ENCODE peak calls at places on chromosomes 12 and 14, in eight cellular contexts. F is suprapubic skin; R is cardiac muscle cell; W is heart right ventricle; Y is GM10248; N is AG09309; D is CD8-positive, alpha-beta T cell; X is HFFc6. A is an unnamed sample.

GRCh38 chr14:92680781-92681650 is 67.4 kb downstream of the LGMN start:
- DNase-seq in W (peak; percentile 77), Y (peak; percentile 81), F (no peak), D (peak; percentile 77), N (peak; percentile 25), R (peak; percentile 79), X (peak; percentile 52), A (peak; percentile 85)

GRCh38 chr12:109999649-109999971 is 380 bp downstream of the ANKRD13A start:
- DNase-seq in W (no peak), D (no peak), R (no peak), F (peak; percentile 66), Y (no peak), X (no peak), N (no peak), A (no peak)

GRCh38 chr12:74514098-74514872 is 23.4 kb upstream of the ATXN7L3B start:
- DNase-seq in F (no peak), X (no peak), W (no peak), Y (no peak), N (no peak), R (no peak), D (no peak), A (no peak)

GRCh38 chr12:102876883-102877282 is 40.2 kb downstream of the PAH start:
- DNase-seq in F (no peak), X (no peak), D (no peak), R (no peak), N (no peak), W (no peak), Y (no peak), A (no peak)

GRCh38 chr14:53391631-53392030 is 238.5 kb upstream of the DDHD1 start:
- DNase-seq in Y (no peak), R (no peak), F (no peak), W (no peak), N (peak; percentile 78), D (no peak), X (peak; percentile 85), A (no peak)

GRCh38 chr12:79128956-79129355 is 264.4 kb downstream of the SYT1 start:
- DNase-seq in X (no peak), N (no peak), D (no peak), Y (no peak), W (no peak), F (no peak), R (no peak), A (no peak)

GRCh38 chr12:52004042-52004648 is 2.6 kb upstream of the TAMALIN start:
- DNase-seq in W (peak; percentile 40), X (peak; percentile 44), R (peak; percentile 68), D (no peak), N (no peak), F (no peak), Y (no peak), A (no peak)

GRCh38 chr12:180445-180844 is 33.5 kb downstream of the SLC6A12 start:
- DNase-seq in W (no peak), D (no peak), Y (peak; percentile 78), R (no peak), F (no peak), N (no peak), X (no peak), A (peak; percentile 87)

GRCh38 chr14:96039633-96040311 is 610 bp downstream of the C14orf132 start:
- DNase-seq in D (peak; percentile 15), N (no peak), X (peak; percentile 20), Y (no peak), R (peak; percentile 67), F (no peak), W (peak; percentile 21), A (peak; percentile 44)

GRCh38 chr14:64760146-64760755 is 56.0 kb downstream of the PLEKHG3 start:
- DNase-seq in N (no peak), Y (peak; percentile 76), D (peak; percentile 61), F (no peak), W (peak; percentile 51), R (peak; percentile 62), X (peak; percentile 29), A (peak; percentile 83)

GRCh38 chr14:64763089-64763782 is 59.0 kb downstream of the PLEKHG3 start:
- DNase-seq in N (no peak), D (no peak), Y (no peak), X (no peak), R (no peak), W (no peak), F (no peak), A (no peak)

GRCh38 chr14:64760916-64761315 is 56.7 kb downstream of the PLEKHG3 start:
- DNase-seq in D (no peak), N (no peak), X (no peak), R (no peak), F (no peak), W (no peak), Y (no peak), A (no peak)

GRCh38 chr14:64762044-64763034 is 58.1 kb downstream of the PLEKHG3 start:
- DNase-seq in N (peak; percentile 46), R (peak; percentile 92), X (peak; percentile 68), D (peak; percentile 37), W (peak; percentile 85), Y (no peak), F (no peak), A (no peak)

DNA sequence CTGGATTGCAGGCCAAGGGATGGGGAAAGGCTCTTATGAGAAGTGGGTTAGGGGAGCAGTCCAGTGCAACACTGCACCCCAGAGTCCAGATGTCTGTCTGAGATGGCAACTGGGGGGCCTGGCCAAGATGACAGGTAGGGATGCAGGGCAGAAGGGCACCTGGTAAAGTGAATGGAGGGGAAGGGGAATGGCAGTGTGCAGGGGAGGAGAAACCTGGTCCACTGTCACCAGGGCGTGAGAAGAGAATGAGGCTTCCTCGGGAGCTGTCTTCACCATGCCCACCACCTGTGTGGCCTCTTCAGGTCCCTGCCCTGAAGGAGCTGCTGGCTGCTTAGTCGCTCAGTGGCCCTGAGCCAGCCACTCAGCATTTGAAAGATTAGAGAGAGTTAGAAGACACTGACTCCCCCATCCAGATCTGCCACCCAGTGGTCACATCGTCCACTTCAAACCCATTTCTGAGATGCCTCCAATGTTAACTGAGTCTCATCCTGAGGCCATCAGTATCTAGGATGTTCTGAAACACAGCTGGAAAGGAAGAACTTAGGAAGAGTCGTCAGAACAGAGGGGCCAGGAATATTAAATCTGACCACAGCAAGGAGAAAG is 57.3 kb downstream of the PLEKHG3 start:
- DNase-seq in Y (no peak), W (no peak), X (peak; percentile 19), D (no peak), N (no peak), F (no peak), R (no peak), A (no peak)
- TF ChIP-seq CTCF in Y (no peak), W (no peak), X (peak; percentile 68), D (no peak), N (peak; percentile 13), F (no peak), R (peak; percentile 7), A (no peak)

DNA sequence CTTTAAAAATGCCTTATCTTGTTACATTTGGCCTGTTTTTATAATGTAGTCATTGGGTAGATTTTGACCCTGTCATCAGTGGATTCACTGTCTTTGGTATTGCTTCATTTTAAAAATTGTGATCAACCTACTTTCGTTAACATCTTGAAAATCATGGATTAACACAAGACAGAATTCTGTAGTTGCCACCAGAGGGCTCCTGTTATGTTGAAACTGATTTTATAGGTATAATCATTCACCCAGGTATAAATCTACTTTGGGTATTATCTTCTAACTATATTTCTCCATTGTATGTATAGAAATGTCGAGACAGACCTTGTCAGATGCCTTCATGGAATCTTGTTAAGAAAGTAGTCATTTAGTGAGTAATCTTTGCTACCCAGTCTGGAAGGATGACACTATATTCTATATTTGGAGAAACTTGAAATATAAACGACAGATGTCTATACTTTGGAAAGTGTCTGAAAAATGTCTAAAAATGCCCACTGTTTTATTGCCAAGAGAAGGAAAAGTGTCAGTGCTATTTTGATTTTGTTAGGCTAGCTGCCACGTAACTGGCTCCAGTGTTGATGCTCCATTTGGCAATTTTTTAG is 129.4 kb downstream of the PELI2 start:
- DNase-seq in D (no peak), Y (no peak), N (no peak), W (no peak), R (no peak), X (peak; percentile 13), F (no peak), A (no peak)
- TF ChIP-seq CTCF in D (no peak), Y (peak; percentile 24), N (peak; percentile 35), W (peak; percentile 14), R (peak; percentile 37), X (peak; percentile 80), F (no peak), A (no peak)

GRCh38 chr14:36747411-36748184 is 85.9 kb downstream of the PAX9 start:
- DNase-seq in Y (no peak), R (no peak), X (peak; percentile 1), F (no peak), W (no peak), N (no peak), D (no peak), A (no peak)
- TF ChIP-seq CTCF in Y (peak; percentile 16), R (no peak), X (peak; percentile 80), F (no peak), W (peak; percentile 10), N (peak; percentile 63), D (no peak), A (no peak)

DNA sequence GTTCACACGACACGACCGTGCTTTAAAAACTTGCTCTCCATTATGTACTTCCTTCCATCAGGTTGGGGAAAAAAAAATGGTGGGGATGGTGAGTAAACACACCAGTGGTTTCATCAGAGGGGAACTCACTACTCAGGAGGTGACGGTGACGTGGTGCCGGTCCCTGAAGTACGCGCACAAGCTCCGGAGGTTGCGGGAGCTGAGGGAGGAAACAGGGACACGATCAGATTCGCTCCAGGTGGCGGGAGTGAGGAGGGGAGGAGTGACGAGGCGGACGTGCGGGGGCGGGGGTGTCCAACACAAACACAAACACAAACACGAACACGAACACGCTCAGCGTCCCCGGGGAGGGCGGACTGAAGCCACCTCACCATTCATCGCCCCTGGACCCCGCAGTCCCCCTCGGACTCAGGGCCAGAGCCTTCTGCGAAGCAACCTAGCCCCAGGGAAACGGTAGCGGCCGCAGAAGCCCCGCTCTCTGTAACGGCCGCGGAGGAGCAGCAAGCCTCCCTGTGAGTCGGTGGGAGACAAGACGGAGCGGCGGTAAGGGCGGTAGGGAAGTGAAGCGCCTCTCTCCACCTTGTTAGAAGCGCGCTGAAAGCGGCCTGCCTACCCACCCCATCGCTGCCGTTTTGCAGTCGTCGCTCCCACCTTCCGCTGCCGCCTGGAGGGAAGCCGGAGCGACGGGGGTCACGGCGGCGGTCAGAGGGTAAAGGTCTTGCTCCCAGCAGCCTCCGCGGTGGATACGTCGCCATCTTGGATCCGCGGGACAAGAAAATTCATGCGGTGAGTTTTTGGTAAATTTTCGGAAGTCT is at the start of gene CNOT2:
- DNase-seq in Y (peak; percentile 87), D (peak; percentile 90), R (peak; percentile 91), N (peak; percentile 61), X (peak; percentile 91), W (peak; percentile 90), F (peak; percentile 93), A (peak; percentile 89)
- TF ChIP-seq CTCF in Y (no peak), D (no peak), R (no peak), N (no peak), X (no peak), W (no peak), F (no peak), A (no peak)

GRCh38 chr14:26992403-26993115 is 394.7 kb upstream of the NOVA1 start:
- DNase-seq in Y (no peak), N (no peak), R (no peak), W (no peak), D (no peak), X (no peak), F (no peak), A (no peak)
- TF ChIP-seq CTCF in Y (no peak), N (no peak), R (no peak), W (no peak), D (no peak), X (no peak), F (no peak), A (no peak)

GRCh38 chr14:45838597-45838996 is 585.6 kb upstream of the MIS18BP1 start:
- DNase-seq in R (peak; percentile 2), N (no peak), W (no peak), X (no peak), F (no peak), Y (no peak), D (no peak), A (peak; percentile 1)
- TF ChIP-seq CTCF in R (no peak), N (no peak), W (no peak), X (peak; percentile 37), F (no peak), Y (peak; percentile 5), D (no peak), A (no peak)

A was measured in GM13976.